ENCODE peak calls at places on chromosomes 2 and 18, in four cellular contexts. G is HEK293T, N is NT2/D1, C is HepG2. U is an unnamed sample.

GRCh38 chr2:217364224-217364623 is 504.4 kb upstream of the TNP1 start:
- DNase-seq in N (no peak), C (no peak), G (no peak), U (no peak)

GRCh38 chr2:129135017-129135416 is 816.3 kb upstream of the HS6ST1 start:
- DNase-seq in N (no peak), G (no peak), C (no peak), U (no peak)

GRCh38 chr2:86476092-86476491 is 34.9 kb downstream of the KDM3A start:
- DNase-seq in C (no peak), G (no peak), N (no peak), U (no peak)

GRCh38 chr2:169923977-169924376 is 96.7 kb downstream of the UBR3 start:
- DNase-seq in N (no peak), C (no peak), G (no peak), U (no peak)

GRCh38 chr2:43559391-43560230 is 36.2 kb downstream of the THADA start:
- DNase-seq in G (no peak), C (no peak), N (no peak), U (no peak)

GRCh38 chr2:151051584-151052220 is 210.0 kb downstream of the RBM43 start:
- DNase-seq in G (peak), C (peak), N (no peak), U (no peak)

GRCh38 chr2:83971547-83971946 is 487.5 kb downstream of the SUCLG1 start:
- DNase-seq in G (no peak), C (no peak), N (no peak), U (no peak)

GRCh38 chr2:157596992-157597681 is 31.5 kb downstream of the ACVR1C start:
- DNase-seq in G (no peak), C (no peak), N (peak), U (peak)

GRCh38 chr2:29260151-29260772 is 145.0 kb downstream of the CLIP4 start:
- DNase-seq in C (no peak), G (no peak), N (no peak), U (no peak)

DNA sequence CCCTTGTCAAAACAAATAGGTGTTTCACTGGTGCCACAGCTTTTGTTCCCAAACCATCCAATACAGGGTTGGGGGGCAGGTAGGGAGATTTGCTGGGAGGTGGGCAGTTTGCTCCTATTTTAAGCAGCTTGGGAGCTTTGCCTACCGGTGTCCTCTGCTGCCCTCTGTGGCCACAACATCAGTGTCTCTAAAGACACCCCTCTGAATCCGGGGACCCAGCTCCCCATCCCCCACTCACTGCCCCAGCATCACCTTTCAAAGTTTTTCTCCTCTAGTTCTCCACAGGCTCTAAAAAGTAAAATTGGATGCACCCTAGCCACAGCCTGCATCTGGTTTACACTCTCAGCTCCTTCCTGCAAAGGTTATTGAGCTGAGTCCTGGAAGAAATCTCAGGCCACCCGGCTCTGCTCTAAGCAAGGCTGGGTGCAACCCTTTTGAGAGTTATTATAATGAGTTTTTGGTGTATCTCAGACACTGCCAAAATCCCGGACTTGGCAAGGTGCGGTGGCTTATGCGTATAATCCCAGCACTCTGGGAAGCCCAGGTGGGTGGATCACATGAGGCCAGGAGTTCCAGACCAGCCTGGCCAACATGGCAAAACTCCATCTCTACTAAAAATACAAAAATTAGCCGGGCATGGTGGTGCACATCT is 2.9 kb upstream of the EPAS1 start:
- DNase-seq in C (no peak), N (no peak), G (no peak), U (peak)
- TF ChIP-seq SUZ12 in C (no peak), N (no peak), G (no peak), U (no peak)

DNA sequence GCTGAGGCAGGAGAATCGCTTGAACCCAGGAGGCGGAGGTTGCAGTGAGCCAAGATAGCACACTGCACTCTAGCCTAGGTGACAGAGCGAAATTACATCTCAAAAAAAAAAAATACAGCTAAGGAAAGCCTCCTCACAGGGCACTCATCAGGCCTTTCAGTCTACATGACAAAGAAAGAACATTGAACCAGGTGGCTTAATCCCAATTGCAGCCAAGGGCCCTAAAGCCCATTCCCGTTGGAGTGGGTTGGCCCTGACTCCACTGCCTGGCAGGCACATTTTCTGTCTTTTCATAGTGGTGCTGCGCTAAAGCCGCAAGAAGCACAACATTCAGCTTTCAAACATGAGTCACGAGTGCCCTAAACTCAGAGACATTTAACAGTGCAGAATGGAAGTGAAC is 372.5 kb downstream of the RNF144A start:
- DNase-seq in C (no peak), G (no peak), N (peak), U (peak)
- TF ChIP-seq SUZ12 in C (no peak), G (no peak), N (no peak), U (no peak)

DNA sequence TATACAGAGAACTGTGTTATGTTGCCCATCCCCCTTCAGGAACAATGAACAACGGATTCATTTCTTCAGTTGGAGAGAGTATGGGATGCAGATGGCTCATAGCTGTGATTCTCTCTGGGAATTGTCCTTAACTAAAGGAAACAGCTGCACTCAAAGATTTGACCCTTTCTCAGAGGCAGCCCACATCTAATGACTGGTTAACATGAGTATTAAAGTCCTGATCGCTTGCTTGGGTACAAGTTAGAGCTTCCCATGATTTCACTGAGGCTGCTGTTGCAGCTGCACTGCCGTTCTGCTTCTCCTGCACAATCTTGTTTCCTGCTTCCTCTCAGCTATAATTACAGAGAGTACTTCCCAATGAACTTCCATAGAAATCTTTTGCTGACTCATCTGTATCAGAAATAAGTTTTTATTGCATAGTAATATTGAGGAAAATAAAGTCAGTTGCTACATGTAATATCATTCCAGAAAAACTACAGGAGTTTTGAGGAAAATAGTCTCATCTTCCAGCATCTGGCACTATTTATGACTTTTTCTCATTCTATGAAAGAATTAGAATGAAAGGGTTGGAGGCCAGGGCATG is 12.8 kb upstream of the SCN9A start:
- DNase-seq in N (no peak), C (no peak), G (no peak), U (no peak)
- TF ChIP-seq SUZ12 in N (no peak), C (no peak), G (no peak), U (no peak)

GRCh38 chr2:15801439-15801838 is 138.9 kb upstream of the MYCN start:
- DNase-seq in G (no peak), N (no peak), C (no peak), U (no peak)

GRCh38 chr2:15797946-15798281 is 142.4 kb upstream of the MYCN start:
- DNase-seq in G (no peak), N (no peak), C (no peak), U (no peak)

GRCh38 chr2:15800489-15801329 is 139.6 kb upstream of the MYCN start:
- DNase-seq in C (peak), N (peak), G (no peak), U (no peak)

GRCh38 chr2:15798716-15799431 is 141.5 kb upstream of the MYCN start:
- DNase-seq in G (no peak), N (no peak), C (no peak), U (no peak)

DNA sequence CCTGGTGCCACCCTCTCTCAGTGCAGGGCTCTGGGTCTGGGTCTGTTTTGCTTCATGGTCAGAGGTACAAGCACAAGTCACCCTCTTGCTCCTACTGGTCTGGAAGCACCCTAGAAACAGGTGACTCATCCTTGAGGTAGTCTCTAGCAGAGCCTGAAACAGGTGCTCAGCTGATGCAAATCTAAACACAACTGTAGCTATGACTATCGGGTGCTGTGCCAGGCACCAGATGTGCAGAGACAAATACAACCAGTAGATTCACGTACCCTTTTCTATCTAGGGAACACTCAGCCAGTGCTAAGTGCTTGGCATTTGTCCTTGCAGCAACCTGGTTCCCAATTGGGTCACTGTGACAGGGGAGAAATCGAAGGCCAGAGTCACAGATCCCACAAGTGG is 140.9 kb upstream of the MYCN start:
- DNase-seq in N (no peak), G (no peak), C (no peak), U (no peak)
- TF ChIP-seq SUZ12 in N (no peak), G (no peak), C (no peak), U (no peak)

DNA sequence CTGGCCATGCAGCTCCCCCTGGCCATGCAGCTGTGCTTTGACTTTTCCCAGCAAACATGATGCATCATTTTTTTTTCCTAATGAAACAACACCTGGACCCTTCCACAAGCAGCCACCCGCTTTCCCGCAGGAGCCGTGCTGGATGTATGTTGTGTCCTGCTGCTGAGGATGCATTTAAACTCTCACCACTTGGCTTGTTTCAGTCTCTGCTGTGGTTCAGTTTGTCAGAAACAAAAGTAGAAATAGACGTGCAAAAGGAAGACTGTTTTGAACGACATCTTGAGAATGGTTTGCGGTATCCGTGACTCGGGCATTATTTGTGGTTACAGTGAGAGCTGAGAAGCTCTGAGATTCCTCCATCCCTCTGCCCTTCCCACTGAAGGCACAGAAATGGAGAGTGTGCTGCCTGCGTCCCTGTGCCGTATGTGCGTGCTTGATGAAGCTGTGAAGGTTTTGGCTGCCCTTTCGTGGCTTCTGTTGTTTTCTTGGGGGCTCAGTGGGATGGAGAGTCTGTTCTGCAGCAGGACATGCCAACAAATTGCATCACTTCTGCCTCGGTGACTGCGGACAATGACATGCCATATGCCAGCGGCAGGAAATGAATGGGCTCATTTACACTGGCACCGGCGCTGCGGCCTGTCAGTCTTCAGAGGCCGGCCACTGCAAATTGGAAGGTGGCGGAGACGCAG is 417.7 kb upstream of the SALL3 start:
- DNase-seq in C (no peak), N (no peak), G (no peak), U (no peak)
- TF ChIP-seq SUZ12 in C (no peak), N (no peak), G (no peak), U (no peak)

GRCh38 chr18:9922592-9923308 is 8.9 kb downstream of the VAPA start:
- DNase-seq in G (no peak), C (no peak), N (no peak), U (no peak)
- TF ChIP-seq SUZ12 in G (no peak), C (no peak), N (no peak), U (no peak)

GRCh38 chr2:240597419-240598181 is 11.1 kb downstream of the CAPN10 start:
- DNase-seq in C (peak), N (no peak), G (no peak), U (no peak)

GRCh38 chr2:240597054-240597418 is 10.5 kb downstream of the CAPN10 start:
- DNase-seq in N (no peak), G (no peak), C (no peak), U (no peak)

GRCh38 chr2:240595381-240596079 is 9.0 kb downstream of the CAPN10 start:
- DNase-seq in G (peak), C (peak), N (no peak), U (peak)

GRCh38 chr2:240596080-240596460 is 9.5 kb downstream of the CAPN10 start:
- DNase-seq in G (no peak), C (no peak), N (no peak), U (no peak)

GRCh38 chr2:240596491-240596931 is 10.0 kb downstream of the CAPN10 start:
- DNase-seq in G (no peak), N (no peak), C (no peak), U (no peak)
- TF ChIP-seq SUZ12 in G (no peak), N (no peak), C (no peak), U (no peak)

GRCh38 chr2:159095813-159096212 is 127.4 kb downstream of the TANC1 start:
- DNase-seq in C (no peak), N (no peak), G (no peak), U (no peak)
- TF ChIP-seq SUZ12 in C (no peak), N (no peak), G (no peak), U (no peak)

U was measured in H1.